ENCODE peak calls at places on chromosomes 6 and 20, in four cellular contexts. U is heart left ventricle, L is GM23248, K is PC-9. M is an unnamed sample. For H3K9me3, the result is how much of the 10 kb centered on the place peaks cover.

GRCh38 chr6:3139090-3139903 is 18.0 kb downstream of the TUBB2A start:
- DNase-seq in U (peak), L (peak), K (no peak), M (no peak)

GRCh38 chr6:25138697-25139051 is 140.5 kb upstream of the CARMIL1 start:
- DNase-seq in U (no peak), L (peak), K (no peak), M (peak)

GRCh38 chr6:27839303-27840081 is 72.7 kb downstream of the OR2B2 start:
- DNase-seq in U (no peak), L (peak), K (no peak), M (peak)

GRCh38 chr20:19867074-19867473 is 109.0 kb downstream of the RIN2 start:
- DNase-seq in U (no peak), L (peak), K (no peak), M (no peak)

GRCh38 chr6:3516094-3516493 is 59.2 kb upstream of the SLC22A23 start:
- DNase-seq in U (no peak), L (peak), K (peak), M (no peak)

GRCh38 chr6:156585859-156586258 is 191.3 kb upstream of the ARID1B start:
- DNase-seq in U (no peak), L (no peak), K (no peak), M (no peak)

GRCh38 chr6:140388141-140388802 is 1013.8 kb upstream of the CITED2 start:
- DNase-seq in U (no peak), L (no peak), K (no peak), M (no peak)

GRCh38 chr6:87115402-87116135 is 20.7 kb upstream of the CGA start:
- DNase-seq in U (no peak), L (no peak), K (no peak), M (no peak)

GRCh38 chr20:54257090-54257816 is 49.4 kb downstream of the PFDN4 start:
- DNase-seq in U (no peak), L (peak), K (peak), M (no peak)

GRCh38 chr20:4073852-4074741 is 58.7 kb upstream of the RNF24 start:
- DNase-seq in U (no peak), L (peak), K (no peak), M (peak)
- H3K4me3 ChIP-seq in U (no peak), L (no peak), K (no peak), M (no peak)

DNA sequence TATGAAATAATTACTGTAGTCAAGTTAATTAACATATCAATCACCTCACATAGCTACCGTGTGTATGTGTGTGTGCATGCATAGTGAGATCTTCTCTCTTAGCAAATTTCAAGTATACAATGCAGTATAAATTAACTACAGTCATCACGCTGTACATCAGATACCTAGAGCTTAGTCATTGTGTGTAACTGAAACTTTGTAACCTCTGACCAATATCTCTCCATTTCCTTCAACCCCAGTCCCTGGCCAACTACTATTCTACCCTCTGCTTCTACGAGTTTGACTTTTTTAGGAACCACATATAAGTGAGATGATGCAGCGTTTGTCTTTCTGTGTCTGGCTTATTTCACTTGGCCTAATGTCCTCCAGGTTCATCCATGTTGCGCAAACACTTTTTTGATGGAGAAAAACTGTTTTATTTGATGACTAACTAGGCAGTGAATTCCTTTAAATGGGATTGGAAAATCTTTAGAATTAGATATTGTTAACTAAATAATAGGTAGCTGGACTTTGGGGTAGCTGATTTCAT is 459.5 kb downstream of the DHX35 start:
- DNase-seq in U (no peak), L (peak), K (no peak), M (no peak)
- H3K9me3 ChIP-seq in U (under half), L (under half), K (under half), M (under half)

GRCh38 chr6:98832282-98833100 is 1.9 kb upstream of the POU3F2 start:
- DNase-seq in U (no peak), L (peak), K (no peak), M (no peak)
- H3K4me3 ChIP-seq in U (peak), L (peak), K (no peak), M (no peak)

DNA sequence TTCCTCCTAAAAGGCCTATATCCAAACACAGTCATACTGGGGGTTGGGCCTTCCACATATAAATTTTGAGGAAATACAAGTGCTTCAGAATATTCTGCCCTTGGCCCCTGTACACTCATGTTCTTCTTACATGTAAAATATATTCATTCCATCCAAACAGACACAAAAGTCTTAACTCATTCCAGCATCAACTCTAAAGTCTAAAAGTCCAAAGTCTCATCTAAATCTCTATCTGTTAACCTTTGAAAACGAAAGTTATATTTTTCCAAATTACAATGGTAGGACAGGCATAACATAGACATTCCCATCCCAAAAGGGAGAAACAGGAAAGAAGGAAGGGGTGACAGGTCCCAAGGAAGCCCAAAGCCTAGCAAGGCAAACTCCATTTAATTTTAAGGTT is 215.4 kb upstream of the THBS2 start:
- DNase-seq in U (no peak), L (no peak), K (no peak), M (no peak)
- H3K9me3 ChIP-seq in U (under half), L (under half), K (under half), M (under half)

DNA sequence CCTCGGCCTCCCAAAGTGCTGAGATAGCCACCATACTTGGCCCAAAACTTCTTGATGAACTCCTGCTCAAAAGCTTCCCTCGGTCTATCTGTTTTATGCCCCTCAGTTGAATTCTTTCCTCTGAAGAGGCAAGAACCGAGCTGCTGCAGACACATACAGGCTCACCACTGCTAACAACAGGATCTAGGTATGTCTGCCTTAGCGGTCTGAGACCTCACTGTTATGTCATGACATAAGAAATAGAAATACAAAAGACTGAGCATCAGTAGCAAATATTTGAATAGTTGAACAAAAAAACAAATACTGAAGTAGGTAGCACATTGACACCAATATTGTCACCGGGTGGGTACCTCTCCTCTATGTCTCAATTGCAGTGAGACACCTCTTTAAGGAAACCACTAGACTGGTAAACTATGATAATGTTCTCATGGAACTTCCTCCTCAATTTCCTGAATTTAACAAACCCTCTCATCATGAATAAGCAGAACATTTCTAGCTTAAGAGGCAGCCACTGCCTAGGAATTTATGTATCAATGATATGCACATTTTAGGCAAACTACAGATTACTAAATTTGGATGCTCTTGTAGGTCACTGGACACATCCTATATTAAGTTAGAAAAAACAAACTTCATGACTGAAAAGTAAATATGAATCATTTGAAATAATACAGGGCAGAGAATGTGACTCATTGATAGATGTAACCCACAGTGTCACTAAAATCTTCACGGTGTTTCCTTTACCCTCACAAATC is 9.4 kb upstream of the STXBP5 start:
- DNase-seq in U (no peak), L (peak), K (no peak), M (no peak)
- H3K4me3 ChIP-seq in U (no peak), L (no peak), K (no peak), M (no peak)

M was measured in SJSA1.